ENCODE peak calls at places on chromosomes 1 and 21, in ten cellular contexts. Y is spleen, A is colonic mucosa, K is AG09309, I is HCT116, F is keratinocyte, Q is astrocyte, T is ovary, Z is fibroblast of mammary gland, L is foreskin fibroblast. J is an unnamed sample.

GRCh38 chr1:30750751-30751291 is 6.8 kb downstream of the LAPTM5 start:
- DNase-seq in Y (peak), I (no peak), K (no peak), F (no peak), T (no peak), L (no peak), A (no peak), Q (no peak), Z (no peak), J (no peak)

GRCh38 chr1:77889240-77889637 is 815 bp downstream of the NEXN start:
- DNase-seq in Z (peak), Q (peak), A (no peak), I (no peak), K (no peak), L (peak), Y (no peak), F (no peak), T (no peak), J (no peak)

GRCh38 chr1:197197430-197197997 is 51.0 kb upstream of the ASPM start:
- DNase-seq in K (no peak), I (no peak), Z (no peak), L (no peak), F (no peak), Q (no peak), Y (no peak), T (no peak), A (no peak), J (no peak)

GRCh38 chr21:36015096-36015495 is 45.2 kb downstream of the SETD4 start:
- DNase-seq in I (no peak), L (peak), T (no peak), Y (no peak), K (no peak), Q (no peak), F (no peak), Z (peak), A (no peak), J (no peak)

GRCh38 chr1:165036403-165036802 is 320.1 kb downstream of the LMX1A start:
- DNase-seq in A (no peak), Z (no peak), Q (no peak), T (no peak), I (no peak), L (no peak), Y (no peak), K (no peak), F (no peak), J (no peak)

GRCh38 chr1:25689686-25690381 is 73.2 kb downstream of the MAN1C1 start:
- DNase-seq in K (no peak), T (no peak), F (no peak), Q (no peak), A (no peak), Z (no peak), I (no peak), Y (no peak), L (no peak), J (no peak)

GRCh38 chr1:109472779-109473178 is 6.4 kb downstream of the SYPL2 start:
- DNase-seq in F (no peak), A (no peak), K (no peak), Z (no peak), Q (no peak), I (no peak), Y (no peak), T (no peak), L (no peak), J (no peak)

GRCh38 chr21:43321111-43321510 is 105.8 kb downstream of the SIK1 start:
- DNase-seq in Q (no peak), T (no peak), Y (no peak), F (no peak), K (no peak), A (no peak), I (no peak), Z (no peak), L (peak), J (no peak)

GRCh38 chr1:11623702-11624101 is 30.5 kb downstream of the FBXO2 start:
- DNase-seq in A (no peak), L (no peak), F (no peak), I (no peak), T (no peak), Y (no peak), Q (no peak), K (no peak), Z (no peak), J (no peak)

GRCh38 chr1:220529530-220529920 is 1.6 kb downstream of the MARK1 start:
- DNase-seq in I (no peak), Y (no peak), F (no peak), L (no peak), A (no peak), T (no peak), Z (no peak), K (no peak), Q (no peak), J (no peak)

GRCh38 chr1:220741825-220742224 is 6.3 kb upstream of the MTARC2 start:
- DNase-seq in T (no peak), Y (no peak), K (no peak), Z (no peak), Q (no peak), A (no peak), I (no peak), F (no peak), L (no peak), J (no peak)

GRCh38 chr1:96060621-96061020 is 661.0 kb upstream of the PTBP2 start:
- DNase-seq in I (no peak), Q (no peak), T (no peak), K (no peak), A (no peak), Z (no peak), Y (no peak), F (no peak), L (no peak), J (no peak)

GRCh38 chr1:115062542-115063004 is 26.7 kb downstream of the TSPAN2 start:
- DNase-seq in F (peak), Z (no peak), T (no peak), Q (peak), L (no peak), K (no peak), Y (peak), A (peak), I (no peak), J (no peak)

GRCh38 chr1:23019851-23020625 is 770 bp downstream of the KDM1A start:
- DNase-seq in Q (no peak), L (peak), F (no peak), T (peak), Y (no peak), K (no peak), A (peak), I (no peak), Z (peak), J (no peak)

GRCh38 chr1:67294836-67295622 is 12.6 kb upstream of the IL12RB2 start:
- DNase-seq in K (no peak), L (no peak), A (no peak), I (no peak), Z (no peak), F (no peak), Q (no peak), T (no peak), Y (no peak), J (no peak)

GRCh38 chr1:37718901-37719571 is 26.7 kb downstream of the CDCA8 start:
- DNase-seq in L (no peak), F (peak), K (no peak), Q (no peak), I (no peak), Z (no peak), T (no peak), Y (no peak), A (no peak), J (no peak)

GRCh38 chr1:6392880-6393399 is 627 bp downstream of the ACOT7 start:
- DNase-seq in Z (no peak), I (no peak), K (no peak), L (no peak), T (no peak), F (no peak), A (peak), Y (no peak), Q (no peak), J (no peak)

GRCh38 chr1:97334454-97334853 is 586.4 kb downstream of the DPYD start:
- DNase-seq in Y (no peak), L (peak), A (no peak), F (no peak), Z (peak), I (no peak), K (peak), Q (peak), T (no peak), J (peak)

GRCh38 chr1:151837841-151838490 is 1.7 kb downstream of the C2CD4D start:
- DNase-seq in F (no peak), T (peak), I (no peak), Z (no peak), K (no peak), Y (peak), L (peak), Q (no peak), A (no peak), J (no peak)

GRCh38 chr1:119674835-119675289 is 26.8 kb upstream of the ZNF697 start:
- DNase-seq in K (peak), F (peak), Z (peak), L (peak), I (peak), Y (no peak), A (peak), Q (peak), T (no peak), J (no peak)

GRCh38 chr21:45893166-45894106 is 88.1 kb upstream of the COL6A1 start:
- DNase-seq in K (no peak), A (no peak), Z (no peak), F (no peak), L (no peak), Y (peak), T (peak), I (no peak), Q (no peak), J (no peak)

GRCh38 chr1:192805832-192806323 is 3.0 kb upstream of the RGS2 start:
- DNase-seq in I (peak), Z (peak), A (peak), F (peak), Q (peak), L (peak), T (no peak), Y (no peak), K (peak), J (peak)

GRCh38 chr1:231512147-231512698 is 16.2 kb upstream of the TSNAX start:
- DNase-seq in A (no peak), I (peak), Z (peak), K (peak), F (peak), T (no peak), L (peak), Y (no peak), Q (peak), J (no peak)

GRCh38 chr1:201255470-201256362 is 27.6 kb upstream of the PKP1 start:
- DNase-seq in L (no peak), Q (no peak), A (no peak), K (no peak), I (no peak), F (no peak), Y (peak), T (no peak), Z (no peak), J (no peak)

DNA sequence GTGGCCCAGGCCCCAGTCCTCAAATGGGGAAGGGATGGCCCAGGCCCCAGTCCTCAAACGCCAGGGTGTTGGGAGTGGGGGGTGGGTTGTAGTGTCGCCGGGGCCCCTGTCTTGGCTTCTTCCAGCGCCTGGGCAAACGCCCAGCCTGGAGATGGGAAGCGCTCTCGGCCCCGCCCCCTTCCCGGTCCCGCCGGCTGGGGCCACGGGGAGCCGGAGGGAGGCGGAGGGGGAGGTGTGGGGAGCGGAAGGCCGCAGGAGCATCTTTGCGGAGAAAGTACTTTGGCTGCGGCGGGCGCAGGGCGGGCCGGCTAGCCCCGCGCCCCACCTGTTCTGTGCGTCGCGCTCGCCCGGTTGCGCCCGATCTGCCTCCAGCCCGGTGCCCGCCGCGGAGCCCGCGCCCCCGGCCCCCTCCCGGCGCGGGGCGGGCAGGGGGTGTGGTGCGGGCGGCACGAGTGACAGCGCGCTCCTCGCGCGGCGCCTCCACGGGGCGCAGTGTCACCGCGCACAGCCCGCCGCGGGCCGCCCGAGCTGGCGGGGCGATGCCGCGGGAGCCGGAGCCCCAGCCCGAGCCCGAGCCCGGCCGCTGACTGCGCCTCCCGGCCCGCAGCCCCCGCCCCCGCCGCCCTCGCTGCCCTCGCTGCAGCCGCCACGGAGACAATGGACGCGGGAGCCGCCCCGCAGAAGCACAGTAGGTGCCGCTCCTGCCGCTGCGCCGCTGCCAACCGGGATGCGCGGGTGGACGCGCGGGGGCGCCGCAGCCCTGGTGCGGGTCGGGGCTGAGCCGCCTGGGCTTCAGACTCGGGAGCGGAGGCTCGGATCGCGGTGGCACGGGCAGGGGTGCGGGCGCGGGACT is 31.1 kb upstream of the PEX10 start:
- DNase-seq in T (no peak), Z (no peak), A (no peak), I (no peak), K (no peak), L (peak), Y (no peak), F (no peak), Q (no peak), J (no peak)
- TF ChIP-seq CTCF in T (no peak), Z (no peak), A (no peak), I (no peak), K (no peak), L (peak), Y (peak), F (no peak), Q (no peak), J (peak)

GRCh38 chr1:204041232-204041767 is 31.6 kb upstream of the SOX13 start:
- DNase-seq in Q (no peak), F (no peak), I (no peak), Y (no peak), T (no peak), K (no peak), Z (peak), A (no peak), L (peak), J (no peak)
- H3K4me3 ChIP-seq in Q (no peak), F (no peak), I (no peak), Y (no peak), T (no peak), K (no peak), Z (no peak), A (no peak), L (no peak), J (no peak)

GRCh38 chr1:147236448-147236847 is 6.0 kb upstream of the CHD1L start:
- DNase-seq in K (no peak), L (no peak), Q (no peak), F (no peak), Z (no peak), T (no peak), Y (no peak), A (no peak), I (no peak), J (no peak)

GRCh38 chr1:147235822-147236221 is 6.7 kb upstream of the CHD1L start:
- DNase-seq in Z (no peak), F (no peak), T (no peak), Q (no peak), K (no peak), L (no peak), Y (no peak), A (no peak), I (no peak), J (no peak)

GRCh38 chr1:147238053-147238902 is 4.2 kb upstream of the CHD1L start:
- DNase-seq in Z (no peak), A (no peak), F (no peak), Q (no peak), I (no peak), K (no peak), L (no peak), T (no peak), Y (no peak), J (no peak)

GRCh38 chr1:147238925-147239820 is 3.3 kb upstream of the CHD1L start:
- DNase-seq in Z (no peak), L (no peak), I (no peak), A (no peak), K (no peak), F (no peak), T (no peak), Y (no peak), Q (no peak), J (no peak)

GRCh38 chr1:147236959-147237791 is 5.3 kb upstream of the CHD1L start:
- DNase-seq in A (peak), I (no peak), L (peak), Q (no peak), F (no peak), T (no peak), Z (no peak), Y (no peak), K (no peak), J (no peak)
- TF ChIP-seq CTCF in A (no peak), I (no peak), L (no peak), Q (no peak), F (no peak), T (no peak), Z (no peak), Y (no peak), K (no peak), J (no peak)

GRCh38 chr1:234955107-234955731 is 173.4 kb downstream of the TOMM20 start:
- DNase-seq in A (peak), K (no peak), I (no peak), Y (peak), L (peak), Q (peak), F (no peak), Z (peak), T (no peak), J (no peak)
- H3K4me3 ChIP-seq in A (no peak), K (no peak), I (no peak), Y (peak), L (no peak), Q (no peak), F (no peak), Z (no peak), T (no peak), J (no peak)

GRCh38 chr1:84771895-84772294 is 81.6 kb upstream of the SSX2IP start:
- DNase-seq in F (no peak), L (no peak), K (no peak), Y (no peak), T (no peak), Q (no peak), A (no peak), Z (no peak), I (no peak), J (no peak)
- TF ChIP-seq CTCF in F (no peak), L (no peak), K (no peak), Y (no peak), T (no peak), Q (no peak), A (no peak), Z (no peak), I (no peak), J (no peak)

GRCh38 chr1:71276466-71276865 is 195.6 kb upstream of the ZRANB2 start:
- DNase-seq in I (no peak), F (no peak), Y (no peak), Z (peak), L (no peak), T (no peak), K (no peak), Q (no peak), A (no peak), J (no peak)
- H3K4me3 ChIP-seq in I (no peak), F (no peak), Y (no peak), Z (no peak), L (no peak), T (no peak), K (no peak), Q (no peak), A (no peak), J (no peak)

GRCh38 chr1:162230096-162230495 is 146.6 kb downstream of the SPATA46 start:
- DNase-seq in F (no peak), K (no peak), A (no peak), Z (peak), T (no peak), L (peak), Q (no peak), Y (no peak), I (peak), J (no peak)
- TF ChIP-seq CTCF in F (peak), K (peak), A (peak), Z (peak), T (no peak), L (no peak), Q (no peak), Y (no peak), I (peak), J (peak)

GRCh38 chr1:160222521-160222920 is 17.3 kb downstream of the PEA15 start:
- DNase-seq in T (no peak), L (no peak), Z (no peak), Y (no peak), K (no peak), I (no peak), Q (peak), A (no peak), F (no peak), J (no peak)
- H3K4me3 ChIP-seq in T (no peak), L (no peak), Z (no peak), Y (no peak), K (no peak), I (no peak), Q (no peak), A (no peak), F (no peak), J (no peak)

GRCh38 chr1:50373532-50373931 is 49.7 kb downstream of the DMRTA2 start:
- DNase-seq in T (no peak), L (no peak), I (no peak), A (no peak), Z (no peak), Q (no peak), Y (no peak), F (no peak), K (no peak), J (no peak)

GRCh38 chr1:50369008-50369634 is 54.1 kb downstream of the DMRTA2 start:
- DNase-seq in A (no peak), Q (no peak), T (no peak), L (no peak), Y (no peak), F (no peak), Z (no peak), K (no peak), I (no peak), J (no peak)

GRCh38 chr1:50371749-50372148 is 51.5 kb downstream of the DMRTA2 start:
- DNase-seq in T (no peak), Q (no peak), F (no peak), A (no peak), Z (no peak), L (no peak), I (no peak), K (no peak), Y (no peak), J (no peak)

GRCh38 chr1:50368179-50369007 is 54.9 kb downstream of the DMRTA2 start:
- DNase-seq in I (peak), T (peak), A (peak), Z (peak), Y (no peak), L (peak), Q (no peak), F (no peak), K (no peak), J (no peak)

GRCh38 chr1:50369830-50370229 is 53.4 kb downstream of the DMRTA2 start:
- DNase-seq in K (no peak), T (no peak), Q (no peak), Y (no peak), A (no peak), Z (peak), F (no peak), I (no peak), L (no peak), J (no peak)
- TF ChIP-seq CTCF in K (peak), T (no peak), Q (no peak), Y (no peak), A (no peak), Z (peak), F (peak), I (peak), L (peak), J (no peak)

GRCh38 chr1:36149237-36149972 is at the start of gene TRAPPC3:
- DNase-seq in A (peak), L (peak), K (peak), Z (peak), I (peak), F (peak), T (peak), Y (peak), Q (peak), J (peak)

GRCh38 chr1:36151133-36151844 is 2.0 kb upstream of the TRAPPC3 start:
- DNase-seq in Q (no peak), I (no peak), F (no peak), Y (no peak), A (no peak), L (no peak), K (no peak), Z (no peak), T (no peak), J (no peak)

GRCh38 chr1:36150296-36151132 is 1.2 kb upstream of the TRAPPC3 start:
- DNase-seq in A (peak), T (peak), Y (peak), Z (peak), Q (peak), L (peak), I (peak), K (peak), F (peak), J (peak)

GRCh38 chr1:36149973-36150295 is 648 bp upstream of the TRAPPC3 start:
- DNase-seq in Y (no peak), Q (no peak), T (no peak), L (peak), F (no peak), I (no peak), K (no peak), A (no peak), Z (no peak), J (no peak)

DNA sequence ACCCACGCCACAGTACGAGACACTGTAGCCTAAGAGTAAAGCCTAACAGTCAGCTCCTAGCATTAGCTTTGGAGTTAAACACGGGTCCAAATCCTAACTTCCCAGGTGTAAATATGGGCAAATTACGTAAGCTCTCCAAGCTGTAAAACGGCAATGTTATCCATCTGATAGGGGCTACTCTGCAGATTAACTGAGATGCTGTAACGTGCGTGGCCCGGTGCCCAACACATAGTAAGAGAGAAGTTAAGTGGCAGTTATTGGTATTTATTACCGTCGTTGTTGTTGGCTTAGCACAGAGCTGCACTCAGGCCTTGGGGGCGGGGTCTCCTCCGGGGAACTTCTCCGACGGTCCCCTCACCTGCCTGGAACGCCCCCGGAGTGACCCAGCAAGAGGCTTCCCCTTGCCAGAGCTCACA is 457 bp downstream of the TRAPPC3 start:
- DNase-seq in Q (no peak), T (no peak), K (no peak), Y (no peak), L (no peak), I (no peak), F (no peak), Z (no peak), A (no peak), J (no peak)
- H3K4me3 ChIP-seq in Q (peak), T (peak), K (peak), Y (peak), L (peak), I (peak), F (peak), Z (peak), A (peak), J (peak)

J was measured in HFF-Myc.